ENCODE peak calls at places on chromosomes 5 and 9, in seven cellular contexts. D is CD8-positive, alpha-beta T cell; F is aorta; A is small intestine; B is mesenchymal stem cell; T is cardiac muscle cell; S is ascending aorta. L is an unnamed sample. For H3K4me1, the result is how much of the 10 kb centered on the place peaks cover.

GRCh38 chr5:172524573-172525021 is 70.3 kb upstream of the SH3PXD2B start:
- DNase-seq in D (no peak), T (no peak), A (no peak), B (no peak), S (no peak), F (no peak), L (peak)

GRCh38 chr5:32222723-32223470 is 48.8 kb upstream of the GOLPH3 start:
- DNase-seq in A (no peak), S (no peak), F (no peak), D (no peak), B (peak), T (no peak), L (no peak)

GRCh38 chr9:131609116-131609830 is 64.0 kb downstream of the PRRT1B start:
- DNase-seq in T (no peak), F (no peak), D (no peak), A (no peak), S (peak), B (peak), L (peak)

GRCh38 chr9:18051638-18052037 is 422.3 kb upstream of the ADAMTSL1 start:
- DNase-seq in F (no peak), D (no peak), A (no peak), S (no peak), B (no peak), T (no peak), L (no peak)

GRCh38 chr9:96620832-96621269 is 1.2 kb upstream of the CDC14B start:
- DNase-seq in D (no peak), T (peak), B (peak), S (no peak), A (no peak), F (no peak), L (no peak)

GRCh38 chr9:20117985-20118384 is 329.1 kb upstream of the SLC24A2 start:
- DNase-seq in A (peak), S (no peak), T (no peak), D (no peak), F (no peak), B (no peak), L (no peak)

GRCh38 chr5:1320436-1321344 is 24.2 kb downstream of the CLPTM1L start:
- DNase-seq in S (peak), T (no peak), D (no peak), B (no peak), A (no peak), F (peak), L (no peak)

GRCh38 chr9:93726147-93726546 is 149.8 kb downstream of the PHF2 start:
- DNase-seq in B (no peak), D (no peak), A (no peak), S (no peak), T (no peak), F (no peak), L (no peak)

GRCh38 chr5:161311141-161311708 is 235.3 kb downstream of the GABRB2 start:
- DNase-seq in T (no peak), A (no peak), D (no peak), S (no peak), F (no peak), B (no peak), L (no peak)

GRCh38 chr9:4717815-4718214 is 23.2 kb downstream of the AK3 start:
- DNase-seq in F (no peak), A (no peak), S (no peak), B (no peak), D (no peak), T (no peak), L (no peak)

GRCh38 chr5:25448646-25449045 is 803.9 kb upstream of the CDH10 start:
- DNase-seq in A (no peak), F (no peak), B (no peak), D (no peak), S (no peak), T (peak), L (no peak)

GRCh38 chr5:179906795-179907569 is 715 bp downstream of the TBC1D9B start:
- DNase-seq in D (peak), B (peak), A (peak), F (no peak), S (no peak), T (peak), L (peak)

GRCh38 chr9:89363921-89364663 is 45.8 kb downstream of the SECISBP2 start:
- DNase-seq in A (no peak), T (no peak), S (peak), B (no peak), D (no peak), F (peak), L (no peak)

GRCh38 chr9:136437430-136437829 is 2.2 kb downstream of the INPP5E start:
- DNase-seq in F (no peak), D (no peak), S (no peak), A (no peak), T (no peak), B (no peak), L (no peak)

GRCh38 chr5:179914032-179914755 is 6.5 kb upstream of the TBC1D9B start:
- DNase-seq in F (no peak), S (peak), D (no peak), B (peak), T (no peak), A (peak), L (no peak)

GRCh38 chr5:172897691-172898512 is 61.3 kb upstream of the RPL26L1 start:
- DNase-seq in D (no peak), T (no peak), A (no peak), F (peak), S (peak), B (peak), L (peak)

GRCh38 chr9:134206317-134207300 is 42.2 kb upstream of the RNU6ATAC start:
- DNase-seq in B (no peak), T (no peak), D (no peak), S (peak), F (peak), A (no peak), L (no peak)

GRCh38 chr9:93316726-93317494 is 133.0 kb downstream of the WNK2 start:
- DNase-seq in S (no peak), B (no peak), D (no peak), A (no peak), F (no peak), T (no peak), L (no peak)

GRCh38 chr9:134551657-134552348 is 89.8 kb upstream of the COL5A1 start:
- DNase-seq in S (peak), F (peak), B (peak), A (no peak), D (no peak), T (no peak), L (peak)

GRCh38 chr9:133347515-133347984 is 381 bp downstream of the MED22 start:
- DNase-seq in T (peak), S (no peak), D (peak), A (peak), F (peak), B (peak), L (no peak)

GRCh38 chr9:85647571-85647970 is 94.2 kb downstream of the AGTPBP1 start:
- DNase-seq in S (no peak), F (no peak), A (no peak), T (no peak), B (no peak), D (no peak), L (no peak)

GRCh38 chr5:133868946-133869674 is 99.3 kb downstream of the C5orf15 start:
- DNase-seq in F (peak), D (peak), A (peak), B (peak), T (peak), S (peak), L (peak)

GRCh38 chr5:1554410-1554967 is 30.7 kb upstream of the LPCAT1 start:
- DNase-seq in S (no peak), A (no peak), T (no peak), B (no peak), D (no peak), F (no peak), L (no peak)

GRCh38 chr9:6632516-6633328 is 12.8 kb downstream of the GLDC start:
- DNase-seq in F (no peak), S (no peak), T (no peak), A (peak), D (no peak), B (no peak), L (no peak)

GRCh38 chr9:71928376-71928775 is 16.9 kb downstream of the C9orf85 start:
- DNase-seq in D (no peak), S (no peak), A (no peak), T (no peak), B (no peak), F (no peak), L (no peak)

GRCh38 chr9:34572092-34572491 is 17.4 kb downstream of the CNTFR start:
- DNase-seq in S (no peak), T (no peak), F (no peak), A (peak), D (no peak), B (no peak), L (no peak)

GRCh38 chr5:153551537-153552079 is 61.1 kb downstream of the GRIA1 start:
- DNase-seq in A (no peak), T (no peak), S (peak), F (no peak), D (no peak), B (peak), L (peak)

GRCh38 chr5:171143171-171143570 is 165.9 kb upstream of the TLX3 start:
- DNase-seq in F (no peak), T (no peak), D (no peak), S (no peak), A (no peak), B (no peak), L (no peak)

GRCh38 chr5:37005946-37006540 is 129.5 kb downstream of the NIPBL start:
- DNase-seq in F (no peak), T (peak), S (no peak), D (no peak), B (peak), A (peak), L (peak)

GRCh38 chr9:91785403-91785917 is 164.6 kb downstream of the ROR2 start:
- DNase-seq in D (no peak), F (no peak), T (no peak), B (no peak), A (no peak), S (no peak), L (no peak)

GRCh38 chr9:31304576-31304975 is 1079.9 kb upstream of the ACO1 start:
- DNase-seq in F (no peak), B (peak), T (no peak), A (no peak), D (no peak), S (no peak), L (no peak)

GRCh38 chr5:151284392-151284967 is 19.1 kb downstream of the SLC36A3 start:
- DNase-seq in T (no peak), S (no peak), B (no peak), D (no peak), A (no peak), F (no peak), L (no peak)

GRCh38 chr9:33044162-33044673 is 19.1 kb downstream of the DNAJA1 start:
- DNase-seq in D (peak), S (peak), T (peak), B (peak), F (peak), A (peak), L (peak)

GRCh38 chr9:119829748-119830147 is 460.5 kb upstream of the BRINP1 start:
- DNase-seq in S (no peak), B (no peak), A (no peak), D (no peak), F (no peak), T (no peak), L (no peak)

GRCh38 chr5:94618029-94618492 is 343 bp downstream of the KIAA0825 start:
- DNase-seq in S (peak), D (no peak), F (peak), A (peak), B (peak), T (peak), L (peak)

GRCh38 chr5:94623026-94623425 is 4.6 kb downstream of the SLF1 start:
- DNase-seq in T (peak), B (no peak), S (no peak), D (no peak), F (no peak), A (no peak), L (no peak)

GRCh38 chr5:94618493-94619328 is at the start of the genes KIAA0825 and SLF1:
- DNase-seq in D (peak), S (peak), A (peak), F (peak), B (peak), T (peak), L (peak)

GRCh38 chr5:94621763-94622162 is 3.3 kb downstream of the SLF1 start:
- DNase-seq in F (no peak), A (no peak), T (no peak), B (no peak), D (no peak), S (no peak), L (no peak)

DNA sequence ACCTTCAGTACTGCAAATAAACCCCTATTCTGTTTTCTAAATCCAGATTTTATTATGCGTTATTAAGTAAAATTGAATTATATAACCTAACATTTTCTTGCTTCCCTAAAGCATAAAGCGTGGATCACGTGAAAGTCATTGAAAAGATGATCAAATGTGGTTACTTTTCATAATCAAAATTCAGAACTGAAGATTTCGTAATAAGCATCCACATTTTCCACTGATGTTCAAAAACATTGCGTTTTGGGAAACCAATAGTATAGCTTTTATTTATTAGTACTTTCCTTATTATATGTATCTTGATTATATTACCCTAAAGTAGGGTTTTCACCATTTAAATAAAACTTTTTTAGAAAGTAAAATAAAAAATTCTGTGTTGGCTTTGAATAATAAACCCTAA is 1.8 kb downstream of the SLF1 start:
- DNase-seq in S (no peak), B (no peak), T (no peak), A (no peak), D (no peak), F (no peak), L (no peak)
- H3K4me3 ChIP-seq in S (no peak), B (no peak), T (no peak), A (no peak), D (no peak), F (no peak), L (no peak)

GRCh38 chr5:6279607-6280006 is 98.7 kb downstream of the MED10 start:
- DNase-seq in B (no peak), F (no peak), A (no peak), S (no peak), D (no peak), T (no peak), L (no peak)
- H3K27ac ChIP-seq in B (no peak), F (no peak), A (no peak), S (no peak), D (no peak), T (no peak), L (no peak)

GRCh38 chr9:121718501-121718900 is 67.1 kb downstream of the DAB2IP start:
- DNase-seq in F (no peak), T (no peak), B (no peak), S (no peak), A (no peak), D (no peak), L (no peak)
- H3K4me1 ChIP-seq in F (under half), T (under half), B (under half), S (under half), A (under half), D (under half), L (under half)

DNA sequence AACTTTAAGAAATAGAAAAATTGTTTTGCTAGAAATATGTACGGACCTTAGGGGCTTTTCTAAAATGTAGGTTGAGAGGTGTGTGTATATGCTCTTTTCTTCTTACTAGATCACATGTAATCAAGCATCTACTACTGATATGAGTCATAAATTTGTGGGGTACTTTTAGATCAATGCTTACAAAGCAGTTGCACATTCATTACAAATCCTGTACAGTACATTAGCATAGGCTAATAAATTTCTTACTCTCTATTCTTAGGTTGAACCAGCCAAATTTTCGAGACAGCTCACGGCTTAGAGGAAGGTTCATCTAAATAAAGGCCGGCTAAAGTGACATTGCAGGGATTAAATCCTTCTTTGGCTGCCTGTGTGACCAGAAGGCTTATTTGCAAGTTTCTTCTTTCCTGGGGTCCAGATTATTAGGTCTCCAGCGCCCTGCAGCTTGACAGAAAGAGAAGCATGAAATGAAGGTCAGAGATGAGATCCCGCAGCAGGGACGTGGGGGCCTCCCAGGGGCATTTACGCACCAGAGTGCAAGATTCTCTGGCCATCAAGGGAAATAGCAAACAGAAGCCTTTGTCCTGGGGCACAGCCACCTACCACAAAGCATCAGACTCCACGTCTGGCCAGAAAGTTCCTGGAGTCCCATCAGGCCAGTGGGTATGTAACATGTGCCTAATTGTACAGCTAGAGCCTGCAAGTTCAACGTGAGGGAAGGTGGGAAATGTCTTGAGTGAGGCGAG is 53.0 kb downstream of the NIM1K start:
- DNase-seq in S (no peak), F (no peak), B (no peak), A (no peak), D (no peak), T (no peak), L (no peak)
- H3K4me3 ChIP-seq in S (no peak), F (no peak), B (no peak), A (no peak), D (no peak), T (no peak), L (no peak)

GRCh38 chr5:57780959-57781325 is 298.3 kb upstream of the ACTBL2 start:
- DNase-seq in F (no peak), S (no peak), D (no peak), B (no peak), T (no peak), A (no peak), L (no peak)

GRCh38 chr5:57780306-57780958 is 297.8 kb upstream of the ACTBL2 start:
- DNase-seq in B (no peak), A (no peak), F (no peak), S (no peak), D (no peak), T (peak), L (peak)

GRCh38 chr5:57777174-57777581 is 294.6 kb upstream of the ACTBL2 start:
- DNase-seq in B (peak), A (no peak), F (no peak), T (no peak), D (no peak), S (no peak), L (peak)

GRCh38 chr5:57778528-57779175 is 296.0 kb upstream of the ACTBL2 start:
- DNase-seq in A (peak), B (peak), T (no peak), S (no peak), F (no peak), D (no peak), L (no peak)

DNA sequence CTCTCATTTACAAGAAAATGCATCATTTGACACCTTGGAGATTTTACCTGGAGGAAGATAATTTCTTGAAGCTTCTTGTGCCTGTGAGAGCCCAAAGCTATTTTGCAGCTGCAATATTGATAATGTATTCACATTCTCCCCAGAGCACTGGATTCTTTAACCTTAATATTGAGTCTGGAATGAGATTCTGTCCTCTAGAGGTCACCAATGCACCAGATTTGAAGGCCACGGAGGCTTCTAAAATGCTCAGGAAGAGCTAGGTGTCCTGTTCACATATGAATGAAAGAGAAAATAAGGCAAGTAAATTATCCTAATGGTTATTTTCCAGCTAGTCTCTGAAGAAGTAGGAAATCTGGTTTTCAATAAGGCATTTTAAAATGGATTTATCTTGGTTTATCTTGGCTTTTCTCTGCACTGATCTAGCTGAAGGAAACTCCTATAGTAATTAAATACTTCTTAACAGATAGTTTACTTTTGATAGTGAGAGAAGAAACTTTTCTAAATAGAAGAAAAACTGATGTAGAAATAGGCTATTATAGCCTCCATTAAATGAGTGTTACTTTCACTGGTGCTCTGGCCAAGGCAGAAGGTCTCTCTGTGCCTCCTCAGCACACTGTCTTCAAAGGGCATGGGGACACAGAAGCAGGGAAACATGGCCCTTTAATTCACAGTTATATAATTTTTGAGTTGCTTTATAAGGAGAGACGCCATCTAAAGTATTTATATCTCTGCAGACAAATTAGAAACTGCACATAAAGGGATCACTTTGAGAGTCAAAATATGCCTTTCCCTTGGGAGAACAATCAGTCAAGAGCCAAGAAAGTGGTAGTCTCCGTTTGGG is 297.0 kb upstream of the ACTBL2 start:
- DNase-seq in T (peak), B (peak), S (no peak), F (no peak), D (peak), A (peak), L (peak)
- H3K27ac ChIP-seq in T (no peak), B (no peak), S (peak), F (no peak), D (no peak), A (no peak), L (peak)